ENCODE peak calls at places on chromosomes 6 and 20, in five cellular contexts. L is mesothelial cell of epicardium, I is SK-N-MC, J is HEK293T, N is neural progenitor cell. E is an unnamed sample.

GRCh38 chr6:116008470-116009229 is 52.0 kb downstream of the FRK start:
- DNase-seq in L (no peak), J (no peak), N (no peak), I (no peak), E (no peak)

GRCh38 chr20:51700809-51701285 is 67.3 kb downstream of the ATP9A start:
- DNase-seq in I (no peak), N (peak), J (peak), L (no peak), E (no peak)

GRCh38 chr6:1789092-1789491 is 179.4 kb downstream of the FOXC1 start:
- DNase-seq in I (no peak), L (no peak), J (no peak), N (no peak), E (no peak)

GRCh38 chr6:112337209-112337638 is 9.9 kb upstream of the RFPL4B start:
- DNase-seq in N (peak), J (peak), I (peak), L (no peak), E (no peak)

GRCh38 chr6:159203304-159204005 is 34.3 kb downstream of the FNDC1 start:
- DNase-seq in J (no peak), I (no peak), L (no peak), N (no peak), E (no peak)

GRCh38 chr6:57262901-57263694 is 41.0 kb upstream of the RAB23 start:
- DNase-seq in J (no peak), N (no peak), I (no peak), L (no peak), E (no peak)

GRCh38 chr20:1301031-1301529 is 27.9 kb downstream of the SDCBP2 start:
- DNase-seq in N (peak), I (no peak), J (no peak), L (no peak), E (no peak)

GRCh38 chr6:99814230-99814928 is 179.6 kb downstream of the MCHR2 start:
- DNase-seq in I (no peak), N (no peak), J (no peak), L (no peak), E (no peak)

GRCh38 chr20:44209691-44210421 is 715 bp downstream of the OSER1 start:
- DNase-seq in J (no peak), I (no peak), L (no peak), N (peak), E (no peak)